ENCODE peak calls at places on chromosomes 12 and 14, in nine cellular contexts. M is A549, O is hepatocyte, S is natural killer cell, F is AG09309, D is dorsolateral prefrontal cortex, G is neural progenitor cell, Z is astrocyte of the spinal cord, T is fibroblast of lung. Y is an unnamed sample.

GRCh38 chr12:9334026-9334692 is 126.0 kb upstream of the PZP start:
- DNase-seq in S (no peak), M (no peak), F (peak), D (no peak), O (peak), T (peak), Z (peak), G (no peak), Y (no peak)

GRCh38 chr12:5456906-5457305 is 25.0 kb downstream of the NTF3 start:
- DNase-seq in D (no peak), T (peak), M (no peak), O (no peak), F (peak), Z (peak), S (no peak), G (no peak), Y (no peak)

GRCh38 chr12:13205809-13206559 is 9.5 kb downstream of the EMP1 start:
- DNase-seq in F (peak), T (peak), O (no peak), M (peak), G (no peak), Z (peak), D (no peak), S (no peak), Y (no peak)

GRCh38 chr14:94122438-94122837 is 7.0 kb downstream of the IFI27L2 start:
- DNase-seq in S (no peak), D (no peak), Z (no peak), T (no peak), G (no peak), O (no peak), F (no peak), M (no peak), Y (no peak)

GRCh38 chr12:49230176-49230575 is 34.7 kb upstream of the TUBA1C start:
- DNase-seq in S (no peak), Z (no peak), D (no peak), F (no peak), G (no peak), M (no peak), T (no peak), O (no peak), Y (no peak)

GRCh38 chr14:24459331-24459730 is 16.8 kb upstream of the SDR39U1 start:
- DNase-seq in O (no peak), F (no peak), G (no peak), T (no peak), Z (no peak), M (no peak), D (no peak), S (no peak), Y (no peak)

GRCh38 chr14:71411766-71412165 is 504.5 kb downstream of the PCNX1 start:
- DNase-seq in D (no peak), M (no peak), O (no peak), F (no peak), S (no peak), T (no peak), G (no peak), Z (no peak), Y (no peak)

GRCh38 chr12:76119887-76120286 is 35.4 kb upstream of the NAP1L1 start:
- DNase-seq in G (peak), D (no peak), Z (no peak), M (no peak), F (no peak), O (no peak), S (no peak), T (no peak), Y (no peak)

GRCh38 chr14:55123101-55123500 is 6.0 kb upstream of the LGALS3 start:
- DNase-seq in F (no peak), M (no peak), G (no peak), O (peak), T (peak), D (no peak), Z (peak), S (no peak), Y (no peak)

GRCh38 chr12:88391556-88391955 is 188.7 kb downstream of the KITLG start:
- DNase-seq in G (no peak), D (no peak), T (peak), O (peak), F (peak), M (peak), S (no peak), Z (peak), Y (no peak)

GRCh38 chr12:73161970-73162369 is 889.8 kb downstream of the TRHDE start:
- DNase-seq in M (no peak), T (no peak), F (no peak), O (no peak), Z (no peak), S (no peak), D (no peak), G (no peak), Y (no peak)

GRCh38 chr12:27190761-27191160 is 53.3 kb upstream of the STK38L start:
- DNase-seq in F (no peak), D (no peak), O (no peak), T (peak), S (no peak), Z (peak), G (no peak), M (no peak), Y (no peak)

GRCh38 chr12:26319511-26319910 is 124.1 kb downstream of the SSPN start:
- DNase-seq in T (peak), G (no peak), S (no peak), M (no peak), O (peak), F (no peak), D (no peak), Z (peak), Y (no peak)

GRCh38 chr12:82966160-82966559 is 279.5 kb downstream of the TMTC2 start:
- DNase-seq in D (no peak), G (no peak), M (no peak), O (no peak), F (no peak), Z (no peak), S (no peak), T (no peak), Y (no peak)

GRCh38 chr12:48296586-48297396 is 53.9 kb downstream of the ZNF641 start:
- DNase-seq in G (peak), F (peak), Z (peak), T (peak), O (peak), S (no peak), D (peak), M (no peak), Y (peak)

GRCh38 chr12:25743679-25744078 is 190.6 kb upstream of the LMNTD1 start:
- DNase-seq in T (no peak), G (no peak), Z (no peak), S (no peak), D (no peak), O (no peak), F (no peak), M (no peak), Y (no peak)

GRCh38 chr14:103123634-103124500 is 606 bp downstream of the TNFAIP2 start:
- DNase-seq in D (no peak), Z (no peak), T (no peak), S (no peak), O (peak), G (peak), F (no peak), M (no peak), Y (no peak)

GRCh38 chr12:115260807-115261161 is 576.8 kb upstream of the TBX3 start:
- DNase-seq in M (no peak), T (no peak), G (no peak), F (no peak), O (no peak), Z (no peak), S (no peak), D (no peak), Y (no peak)

GRCh38 chr14:58815046-58815701 is 177.4 kb downstream of the DACT1 start:
- DNase-seq in M (no peak), Z (peak), D (no peak), G (no peak), O (no peak), T (peak), F (no peak), S (no peak), Y (no peak)

GRCh38 chr12:85606455-85606854 is 229.8 kb downstream of the RASSF9 start:
- DNase-seq in M (no peak), T (no peak), D (no peak), S (no peak), O (no peak), G (no peak), F (no peak), Z (no peak), Y (no peak)

GRCh38 chr14:23381871-23382270 is 5.0 kb downstream of the CMTM5 start:
- DNase-seq in S (no peak), M (no peak), F (no peak), D (no peak), T (no peak), G (no peak), Z (no peak), O (no peak), Y (no peak)

GRCh38 chr12:6688543-6688999 is 604 bp downstream of the ZNF384 start:
- DNase-seq in S (peak), T (no peak), D (peak), Z (no peak), F (no peak), M (peak), O (peak), G (no peak), Y (no peak)

GRCh38 chr14:57057803-57058202 is 210.9 kb downstream of the EXOC5 start:
- DNase-seq in G (no peak), O (peak), M (no peak), F (no peak), Z (no peak), S (no peak), T (no peak), D (no peak), Y (no peak)

GRCh38 chr14:58718226-58718625 is 80.5 kb downstream of the DACT1 start:
- DNase-seq in M (no peak), F (no peak), O (no peak), G (no peak), D (no peak), Z (no peak), T (no peak), S (no peak), Y (no peak)

DNA sequence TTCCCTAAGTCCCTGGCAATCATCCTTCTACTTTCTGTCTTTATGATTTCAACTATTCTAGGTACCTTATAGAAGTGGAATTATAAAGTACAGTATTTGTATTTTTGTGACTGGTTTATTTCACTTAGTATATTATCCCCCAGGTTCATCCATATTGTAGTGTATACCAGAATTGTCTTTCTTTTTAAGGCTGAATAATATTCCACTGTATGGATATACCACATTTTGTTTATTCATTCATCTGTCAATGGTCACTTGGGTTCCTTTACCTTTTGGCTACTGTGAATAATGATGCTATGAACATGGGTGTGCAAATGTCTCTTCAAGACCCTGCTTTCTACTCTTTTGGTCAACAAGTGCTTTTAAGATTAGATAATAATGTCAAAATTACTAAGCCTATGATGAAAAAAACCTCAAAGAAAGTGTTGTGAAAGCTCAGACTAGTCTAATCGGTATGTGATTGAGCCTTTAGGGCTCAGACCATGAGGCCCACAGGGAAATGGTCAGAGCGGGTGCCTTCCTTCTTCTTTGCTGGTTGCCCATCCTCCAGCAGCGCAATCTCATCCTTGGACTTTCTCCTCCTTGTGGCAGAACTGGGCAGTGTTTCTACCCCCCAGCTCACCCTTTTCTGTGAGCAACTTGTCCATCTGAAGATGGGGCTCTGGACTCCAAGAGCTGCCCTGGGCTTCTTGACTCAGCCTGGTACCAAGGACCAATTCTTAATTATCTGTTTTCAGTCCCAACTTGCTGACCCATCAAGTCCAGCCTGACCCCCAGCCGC is 105.4 kb downstream of the TTC8 start:
- DNase-seq in O (no peak), S (no peak), T (no peak), G (no peak), D (no peak), F (no peak), Z (no peak), M (no peak), Y (no peak)
- TF ChIP-seq CTCF in O (no peak), S (no peak), T (peak), G (peak), D (no peak), F (peak), Z (no peak), M (no peak), Y (no peak)

GRCh38 chr12:56151672-56152131 is 685 bp upstream of the MYL6B start:
- DNase-seq in T (peak), Z (no peak), S (peak), O (peak), F (no peak), G (peak), M (peak), D (peak), Y (peak)
- TF ChIP-seq CTCF in T (peak), Z (peak), S (peak), O (peak), F (peak), G (peak), M (no peak), D (no peak), Y (peak)

GRCh38 chr12:102300824-102301461 is 103.3 kb upstream of the PMCH start:
- DNase-seq in S (no peak), Z (peak), T (peak), F (peak), O (peak), D (no peak), M (peak), G (peak), Y (no peak)
- TF ChIP-seq CTCF in S (no peak), Z (peak), T (peak), F (peak), O (peak), D (no peak), M (peak), G (peak), Y (no peak)

DNA sequence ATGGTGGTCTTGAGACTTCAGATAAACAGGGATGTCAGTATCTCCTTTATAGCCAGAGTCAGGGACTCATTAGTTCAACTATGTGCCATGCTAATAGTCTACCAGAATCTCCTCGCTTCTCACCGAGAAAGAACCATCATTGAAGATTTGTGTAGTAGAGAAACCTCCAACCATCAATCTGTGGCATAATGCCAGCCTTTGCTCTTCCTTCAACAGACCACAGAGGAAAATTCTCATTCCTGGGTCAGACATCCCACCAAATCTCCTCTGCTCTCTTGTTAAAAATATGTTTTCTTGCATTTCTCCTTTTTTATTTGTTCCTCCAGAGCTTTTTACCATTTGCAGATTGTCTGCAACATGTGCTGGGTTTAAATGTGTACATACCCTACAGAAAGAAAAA is 64.9 kb downstream of the LLPH start:
- DNase-seq in F (no peak), G (no peak), Z (no peak), S (no peak), O (no peak), M (no peak), T (peak), D (no peak), Y (no peak)
- TF ChIP-seq CTCF in F (no peak), G (no peak), Z (no peak), S (no peak), O (no peak), M (no peak), T (no peak), D (no peak), Y (no peak)

GRCh38 chr12:92927055-92927435 is 2.0 kb downstream of the EEA1 start:
- DNase-seq in F (peak), O (peak), T (peak), S (peak), D (no peak), Z (peak), M (no peak), G (peak), Y (no peak)
- TF ChIP-seq CTCF in F (peak), O (peak), T (peak), S (no peak), D (no peak), Z (no peak), M (peak), G (peak), Y (no peak)

GRCh38 chr14:74562515-74563232 is 49.4 kb downstream of the LTBP2 start:
- DNase-seq in F (no peak), M (no peak), O (no peak), S (no peak), T (no peak), D (no peak), Z (peak), G (no peak), Y (no peak)
- TF ChIP-seq CTCF in F (no peak), M (no peak), O (no peak), S (no peak), T (no peak), D (no peak), Z (peak), G (no peak), Y (no peak)